ENCODE peak calls at places on chromosome 2, in four cellular contexts. Q is heart right ventricle, W is HuH-7.5, U is astrocyte of the hippocampus. M is an unnamed sample.

GRCh38 chr2:7169631-7170030 is 252.4 kb downstream of the RNF144A start:
- DNase-seq in Q (no peak), W (no peak), U (no peak), M (no peak)

GRCh38 chr2:157304811-157305712 is 20.6 kb downstream of the ERMN start:
- DNase-seq in Q (no peak), U (peak; percentile 42), W (no peak), M (no peak)

GRCh38 chr2:188970201-188970600 is 4.0 kb upstream of the COL3A1 start:
- DNase-seq in U (peak; percentile 9), Q (no peak), W (no peak), M (no peak)

GRCh38 chr2:11213090-11213638 is 57.9 kb downstream of the SLC66A3 start:
- DNase-seq in U (peak; percentile 92), W (no peak), Q (no peak), M (no peak)

GRCh38 chr2:202339052-202339870 is 36.9 kb upstream of the BMPR2 start:
- DNase-seq in Q (no peak), U (no peak), W (peak; percentile 25), M (no peak)

GRCh38 chr2:61262699-61263098 is 100.7 kb downstream of the C2orf74 start:
- DNase-seq in Q (no peak), U (peak; percentile 17), W (no peak), M (no peak)

GRCh38 chr2:3172265-3172935 is 205.2 kb downstream of the EIPR1 start:
- DNase-seq in W (no peak), U (no peak), Q (no peak), M (no peak)

GRCh38 chr2:216991563-216991962 is 131.7 kb upstream of the TNP1 start:
- DNase-seq in W (no peak), U (no peak), Q (peak; percentile 46), M (no peak)

GRCh38 chr2:165902929-165903328 is 50.6 kb downstream of the TTC21B start:
- DNase-seq in Q (no peak), W (no peak), U (peak; percentile 41), M (no peak)

GRCh38 chr2:197495433-197496134 is 4.1 kb downstream of the HSPD1 start:
- DNase-seq in U (no peak), Q (no peak), W (no peak), M (no peak)

GRCh38 chr2:190301032-190301431 is 18.6 kb downstream of the HIBCH start:
- DNase-seq in U (no peak), Q (no peak), W (no peak), M (no peak)

GRCh38 chr2:230885467-230886130 is 20.9 kb downstream of the ITM2C start:
- DNase-seq in W (no peak), U (peak; percentile 82), Q (no peak), M (no peak)

GRCh38 chr2:207801259-207801658 is 31.6 kb upstream of the FZD5 start:
- DNase-seq in W (no peak), U (no peak), Q (no peak), M (no peak)

GRCh38 chr2:188766086-188766856 is 207.9 kb upstream of the COL3A1 start:
- DNase-seq in U (peak; percentile 13), Q (no peak), W (no peak), M (no peak)

GRCh38 chr2:74524955-74525716 is 895 bp downstream of the DQX1 start:
- DNase-seq in U (no peak), Q (no peak), W (no peak), M (no peak)

GRCh38 chr2:162091325-162092007 is 17.5 kb upstream of the DPP4 start:
- DNase-seq in U (no peak), Q (no peak), W (no peak), M (peak; percentile 12)

GRCh38 chr2:215019521-215020145 is 118.8 kb downstream of the ABCA12 start:
- DNase-seq in Q (no peak), U (no peak), W (no peak), M (no peak)

GRCh38 chr2:161416633-161417427 is 733 bp downstream of the TBR1 start:
- DNase-seq in Q (peak; percentile 11), W (no peak), U (peak; percentile 19), M (no peak)

GRCh38 chr2:167689444-167689843 is 558.0 kb downstream of the STK39 start:
- DNase-seq in Q (no peak), U (no peak), W (no peak), M (no peak)

GRCh38 chr2:62014102-62014501 is 108.6 kb downstream of the COMMD1 start:
- DNase-seq in Q (peak; percentile 62), W (no peak), U (peak; percentile 89), M (no peak)